ENCODE peak calls at places on chromosome 17, in six cellular contexts. T is body of pancreas, A is fibroblast of villous mesenchyme, E is T follicular helper cell, G is SK-N-MC, V is DMS153. Z is an unnamed sample.

GRCh38 chr17:17157041-17157440 is 49.1 kb downstream of the PLD6 start:
- DNase-seq in T (no peak), A (no peak), E (no peak), G (no peak), V (no peak), Z (no peak)

GRCh38 chr17:18948476-18949006 is 3.4 kb upstream of the SLC5A10 start:
- DNase-seq in T (no peak), A (no peak), E (no peak), G (no peak), V (no peak), Z (no peak)

GRCh38 chr17:75634754-75635609 is 1.7 kb downstream of the SMIM5 start:
- DNase-seq in T (no peak), A (no peak), E (no peak), G (no peak), V (no peak), Z (no peak)

GRCh38 chr17:28327031-28327607 is 8.1 kb downstream of the TMEM97 start:
- DNase-seq in T (no peak), A (no peak), E (no peak), G (no peak), V (no peak), Z (peak; percentile 17)

GRCh38 chr17:62668091-62668804 is 40.8 kb downstream of the MRC2 start:
- DNase-seq in T (no peak), A (no peak), E (no peak), G (no peak), V (no peak), Z (no peak)

GRCh38 chr17:16933317-16934132 is 38.4 kb downstream of the TNFRSF13B start:
- DNase-seq in T (no peak), A (no peak), E (no peak), G (no peak), V (no peak), Z (no peak)

GRCh38 chr17:16920628-16921020 is 51.3 kb downstream of the TNFRSF13B start:
- DNase-seq in T (no peak), A (no peak), E (no peak), G (no peak), V (no peak), Z (no peak)

GRCh38 chr17:60311186-60311585 is 80.7 kb downstream of the USP32 start:
- DNase-seq in T (no peak), A (no peak), E (no peak), G (no peak), V (no peak), Z (no peak)

GRCh38 chr17:17043668-17044226 is 1.5 kb downstream of the MPRIP start:
- DNase-seq in T (peak; percentile 28), A (peak; percentile 61), E (no peak), G (no peak), V (no peak), Z (peak; percentile 37)

GRCh38 chr17:15456972-15457722 is 10.3 kb downstream of the CDRT4 start:
- DNase-seq in T (peak; percentile 47), A (peak; percentile 87), E (no peak), G (no peak), V (no peak), Z (peak; percentile 89)

GRCh38 chr17:71516149-71516548 is 604.7 kb upstream of the SOX9 start:
- DNase-seq in T (no peak), A (no peak), E (no peak), G (no peak), V (peak; percentile 57), Z (no peak)

GRCh38 chr17:82058855-82059249 is 6.8 kb downstream of the DUS1L start:
- DNase-seq in T (no peak), A (no peak), E (no peak), G (no peak), V (no peak), Z (no peak)

GRCh38 chr17:13492351-13493122 is 109.2 kb downstream of the HS3ST3A1 start:
- DNase-seq in T (no peak), A (no peak), E (no peak), G (no peak), V (no peak), Z (no peak)

GRCh38 chr17:57735707-57736106 is 9.4 kb downstream of the CCDC182 start:
- DNase-seq in T (no peak), A (no peak), E (no peak), G (no peak), V (peak; percentile 21), Z (no peak)

GRCh38 chr17:74135391-74136167 is 67.9 kb upstream of the RPL38 start:
- DNase-seq in T (no peak), A (no peak), E (no peak), G (no peak), V (no peak), Z (no peak)

GRCh38 chr17:74361613-74362391 is at the start of gene BTBD17:
- DNase-seq in T (peak; percentile 54), A (peak; percentile 21), E (peak; percentile 21), G (peak; percentile 47), V (peak; percentile 60), Z (no peak)

GRCh38 chr17:66737524-66737923 is 97.4 kb upstream of the CACNG5 start:
- DNase-seq in T (peak; percentile 56), A (no peak), E (no peak), G (no peak), V (no peak), Z (no peak)

GRCh38 chr17:44501866-44502265 is 1.3 kb downstream of the GPATCH8 start:
- DNase-seq in T (no peak), A (peak; percentile 39), E (no peak), G (no peak), V (no peak), Z (no peak)

GRCh38 chr17:14303343-14304221 is 2.7 kb downstream of the HS3ST3B1 start:
- DNase-seq in T (no peak), A (no peak), E (peak; percentile 36), G (no peak), V (no peak), Z (no peak)

GRCh38 chr17:38674013-38674748 is 576 bp downstream of the EPOP start:
- DNase-seq in T (no peak), A (no peak), E (no peak), G (no peak), V (no peak), Z (no peak)

GRCh38 chr17:27565874-27566672 is 64.9 kb upstream of the LGALS9 start:
- DNase-seq in T (no peak), A (no peak), E (no peak), G (no peak), V (no peak), Z (no peak)

GRCh38 chr17:49598918-49599317 is 23.2 kb downstream of the NXPH3 start:
- DNase-seq in T (no peak), A (no peak), E (no peak), G (no peak), V (no peak), Z (no peak)

GRCh38 chr17:45129426-45129939 is 2.8 kb downstream of the PLCD3 start:
- DNase-seq in T (peak; percentile 30), A (peak; percentile 91), E (no peak), G (no peak), V (no peak), Z (no peak)

GRCh38 chr17:44546711-44547606 is 10.3 kb upstream of the FZD2 start:
- DNase-seq in T (no peak), A (peak; percentile 66), E (no peak), G (no peak), V (no peak), Z (peak; percentile 74)

GRCh38 chr17:81471804-81472456 is 40.7 kb downstream of the ACTG1 start:
- DNase-seq in T (peak; percentile 60), A (peak; percentile 80), E (no peak), G (no peak), V (no peak), Z (peak; percentile 79)

GRCh38 chr17:68383443-68384321 is 73.6 kb downstream of the WIPI1 start:
- DNase-seq in T (peak; percentile 46), A (peak; percentile 97), E (no peak), G (no peak), V (no peak), Z (peak; percentile 98)

GRCh38 chr17:67559381-67559966 is 158.3 kb upstream of the NOL11 start:
- DNase-seq in T (no peak), A (no peak), E (no peak), G (no peak), V (no peak), Z (no peak)

GRCh38 chr17:46192484-46193245 is 564 bp downstream of the KANSL1 start:
- DNase-seq in T (peak; percentile 72), A (peak; percentile 81), E (peak; percentile 58), G (no peak), V (peak; percentile 23), Z (peak; percentile 78)

GRCh38 chr17:40477796-40478195 is 23.6 kb downstream of the TNS4 start:
- DNase-seq in T (no peak), A (no peak), E (no peak), G (no peak), V (no peak), Z (no peak)

GRCh38 chr17:78346605-78347250 is 13.1 kb downstream of the SOCS3 start:
- DNase-seq in T (no peak), A (no peak), E (no peak), G (no peak), V (no peak), Z (no peak)

GRCh38 chr17:4565209-4566141 is 5.1 kb upstream of the GGT6 start:
- DNase-seq in T (peak; percentile 83), A (peak; percentile 72), E (peak; percentile 30), G (peak; percentile 16), V (peak; percentile 9), Z (peak; percentile 66)

GRCh38 chr17:6669479-6670212 is 18.1 kb downstream of the C17orf100 start:
- DNase-seq in T (no peak), A (no peak), E (no peak), G (no peak), V (no peak), Z (no peak)

GRCh38 chr17:65100316-65101140 is 36.6 kb upstream of the RGS9 start:
- DNase-seq in T (peak; percentile 83), A (peak; percentile 69), E (peak; percentile 72), G (no peak), V (peak; percentile 66), Z (peak; percentile 86)

Z was measured in SJSA1.